ENCODE peak calls at places on chromosomes 3 and 15, in seven cellular contexts. One of them, this sample, is unnamed.

GRCh38 chr15:64667736-64668161 is 107.6 kb downstream of the RBPMS2 start:
- DNase-seq in head of caudate nucleus: no peak
- DNase-seq in mesenchymal stem cell: peak
- DNase-seq in astrocyte of the spinal cord: peak
- DNase-seq in nucleus accumbens: no peak
- DNase-seq in anterior cingulate cortex: no peak
- DNase-seq in heart left ventricle: no peak
- DNase-seq in this sample: no peak

GRCh38 chr3:110733045-110733444 is 338.6 kb upstream of the NECTIN3 start:
- DNase-seq in nucleus accumbens: no peak
- DNase-seq in head of caudate nucleus: no peak
- DNase-seq in astrocyte of the spinal cord: no peak
- DNase-seq in anterior cingulate cortex: no peak
- DNase-seq in heart left ventricle: no peak
- DNase-seq in mesenchymal stem cell: no peak
- DNase-seq in this sample: no peak

GRCh38 chr15:68816795-68817303 is 3.8 kb downstream of the ANP32A start:
- DNase-seq in nucleus accumbens: no peak
- DNase-seq in astrocyte of the spinal cord: no peak
- DNase-seq in anterior cingulate cortex: no peak
- DNase-seq in heart left ventricle: no peak
- DNase-seq in mesenchymal stem cell: peak
- DNase-seq in head of caudate nucleus: no peak
- DNase-seq in this sample: no peak

GRCh38 chr3:16249336-16249735 is 15.4 kb downstream of the DPH3 start:
- DNase-seq in mesenchymal stem cell: peak
- DNase-seq in anterior cingulate cortex: no peak
- DNase-seq in nucleus accumbens: no peak
- DNase-seq in head of caudate nucleus: no peak
- DNase-seq in heart left ventricle: no peak
- DNase-seq in astrocyte of the spinal cord: peak
- DNase-seq in this sample: no peak

GRCh38 chr15:74545061-74545460 is 4.0 kb downstream of the ARID3B start:
- DNase-seq in nucleus accumbens: no peak
- DNase-seq in heart left ventricle: no peak
- DNase-seq in anterior cingulate cortex: no peak
- DNase-seq in mesenchymal stem cell: peak
- DNase-seq in astrocyte of the spinal cord: no peak
- DNase-seq in head of caudate nucleus: no peak
- DNase-seq in this sample: no peak

GRCh38 chr15:99423186-99424130 is 142.3 kb upstream of the MEF2A start:
- DNase-seq in head of caudate nucleus: no peak
- DNase-seq in heart left ventricle: no peak
- DNase-seq in astrocyte of the spinal cord: no peak
- DNase-seq in mesenchymal stem cell: no peak
- DNase-seq in nucleus accumbens: no peak
- DNase-seq in anterior cingulate cortex: no peak
- DNase-seq in this sample: no peak

GRCh38 chr3:58588030-58588614 is 10.9 kb upstream of the FAM107A start:
- DNase-seq in astrocyte of the spinal cord: peak
- DNase-seq in head of caudate nucleus: no peak
- DNase-seq in anterior cingulate cortex: no peak
- DNase-seq in heart left ventricle: no peak
- DNase-seq in nucleus accumbens: no peak
- DNase-seq in mesenchymal stem cell: peak
- DNase-seq in this sample: no peak

GRCh38 chr3:146517684-146518435 is 26.5 kb downstream of the PLSCR1 start:
- DNase-seq in head of caudate nucleus: no peak
- DNase-seq in mesenchymal stem cell: no peak
- DNase-seq in anterior cingulate cortex: no peak
- DNase-seq in nucleus accumbens: no peak
- DNase-seq in astrocyte of the spinal cord: no peak
- DNase-seq in heart left ventricle: no peak
- DNase-seq in this sample: peak

GRCh38 chr15:74203914-74204431 is 1.4 kb upstream of the STRA6 start:
- DNase-seq in anterior cingulate cortex: no peak
- DNase-seq in heart left ventricle: no peak
- DNase-seq in head of caudate nucleus: no peak
- DNase-seq in nucleus accumbens: no peak
- DNase-seq in astrocyte of the spinal cord: peak
- DNase-seq in mesenchymal stem cell: peak
- DNase-seq in this sample: peak

GRCh38 chr15:20351448-20351961 is 190.1 kb downstream of the GOLGA6L6 start:
- DNase-seq in astrocyte of the spinal cord: no peak
- DNase-seq in anterior cingulate cortex: no peak
- DNase-seq in nucleus accumbens: no peak
- DNase-seq in mesenchymal stem cell: no peak
- DNase-seq in head of caudate nucleus: no peak
- DNase-seq in heart left ventricle: no peak
- DNase-seq in this sample: no peak

GRCh38 chr3:191020730-191021405 is 158.4 kb upstream of the GMNC start:
- DNase-seq in head of caudate nucleus: no peak
- DNase-seq in astrocyte of the spinal cord: peak
- DNase-seq in nucleus accumbens: no peak
- DNase-seq in anterior cingulate cortex: no peak
- DNase-seq in heart left ventricle: no peak
- DNase-seq in mesenchymal stem cell: no peak
- DNase-seq in this sample: no peak

GRCh38 chr15:33753012-33753411 is 215.3 kb upstream of the CHRM5 start:
- DNase-seq in mesenchymal stem cell: no peak
- DNase-seq in astrocyte of the spinal cord: no peak
- DNase-seq in head of caudate nucleus: no peak
- DNase-seq in anterior cingulate cortex: no peak
- DNase-seq in nucleus accumbens: no peak
- DNase-seq in heart left ventricle: no peak
- DNase-seq in this sample: no peak

GRCh38 chr15:48928877-48929538 is 34.7 kb downstream of the SHC4 start:
- DNase-seq in head of caudate nucleus: no peak
- DNase-seq in nucleus accumbens: no peak
- DNase-seq in anterior cingulate cortex: no peak
- DNase-seq in mesenchymal stem cell: no peak
- DNase-seq in heart left ventricle: no peak
- DNase-seq in astrocyte of the spinal cord: peak
- DNase-seq in this sample: no peak

GRCh38 chr15:66997212-66997611 is 68.2 kb upstream of the SMAD3 start:
- DNase-seq in heart left ventricle: no peak
- DNase-seq in nucleus accumbens: no peak
- DNase-seq in anterior cingulate cortex: no peak
- DNase-seq in mesenchymal stem cell: no peak
- DNase-seq in head of caudate nucleus: no peak
- DNase-seq in astrocyte of the spinal cord: peak
- DNase-seq in this sample: no peak

GRCh38 chr15:73781038-73781925 is 28.1 kb upstream of the INSYN1 start:
- DNase-seq in heart left ventricle: no peak
- DNase-seq in head of caudate nucleus: no peak
- DNase-seq in mesenchymal stem cell: peak
- DNase-seq in nucleus accumbens: no peak
- DNase-seq in astrocyte of the spinal cord: no peak
- DNase-seq in anterior cingulate cortex: no peak
- DNase-seq in this sample: no peak